ENCODE peak calls at places on chromosome 5, in four cellular contexts. One of them, this sample, is unnamed.

GRCh38 chr5:122680623-122681350 is 94.1 kb upstream of the SNX2 start:
- DNase-seq in K562: no peak
- DNase-seq in GM12878: no peak
- DNase-seq in HL-60: no peak
- DNase-seq in this sample: no peak

GRCh38 chr5:9408964-9409363 is 136.9 kb downstream of the SEMA5A start:
- DNase-seq in HL-60: no peak
- DNase-seq in K562: no peak
- DNase-seq in GM12878: no peak
- DNase-seq in this sample: no peak

GRCh38 chr5:159965031-159965837 is 43.7 kb upstream of the TTC1 start:
- DNase-seq in HL-60: no peak
- DNase-seq in GM12878: no peak
- DNase-seq in K562: peak; percentile 43
- DNase-seq in this sample: no peak

GRCh38 chr5:115751176-115751575 is 65.3 kb downstream of the CDO1 start:
- DNase-seq in K562: no peak
- DNase-seq in GM12878: no peak
- DNase-seq in HL-60: no peak
- DNase-seq in this sample: no peak

GRCh38 chr5:171299851-171300250 is 9.2 kb upstream of the TLX3 start:
- DNase-seq in K562: no peak
- DNase-seq in GM12878: no peak
- DNase-seq in HL-60: no peak
- DNase-seq in this sample: no peak

GRCh38 chr5:135560858-135561257 is 17.9 kb downstream of the CXCL14 start:
- DNase-seq in GM12878: peak; percentile 21
- DNase-seq in HL-60: peak; percentile 35
- DNase-seq in K562: peak; percentile 85
- DNase-seq in this sample: peak; percentile 67

GRCh38 chr5:142537938-142538337 is 148.0 kb downstream of the FGF1 start:
- DNase-seq in GM12878: no peak
- DNase-seq in K562: no peak
- DNase-seq in HL-60: peak; percentile 7
- DNase-seq in this sample: no peak

GRCh38 chr5:167284491-167284890 is 1007.0 kb upstream of the WWC1 start:
- DNase-seq in K562: no peak
- DNase-seq in HL-60: no peak
- DNase-seq in GM12878: no peak
- DNase-seq in this sample: no peak

GRCh38 chr5:26543987-26544386 is 494.4 kb downstream of the CDH9 start:
- DNase-seq in K562: no peak
- DNase-seq in GM12878: no peak
- DNase-seq in HL-60: no peak
- DNase-seq in this sample: no peak

GRCh38 chr5:32232441-32233219 is 58.5 kb upstream of the GOLPH3 start:
- DNase-seq in HL-60: peak; percentile 49
- DNase-seq in GM12878: peak; percentile 19
- DNase-seq in K562: peak; percentile 71
- DNase-seq in this sample: peak; percentile 57

GRCh38 chr5:136375920-136376319 is 10.6 kb upstream of the TRPC7 start:
- DNase-seq in GM12878: no peak
- DNase-seq in K562: no peak
- DNase-seq in HL-60: no peak
- DNase-seq in this sample: no peak

GRCh38 chr5:126808619-126809018 is 31.7 kb downstream of the LMNB1 start:
- DNase-seq in K562: peak; percentile 24
- DNase-seq in GM12878: no peak
- DNase-seq in HL-60: no peak
- DNase-seq in this sample: no peak

GRCh38 chr5:10023494-10023893 is 226.2 kb downstream of the ATPSCKMT start:
- DNase-seq in HL-60: no peak
- DNase-seq in K562: no peak
- DNase-seq in GM12878: no peak
- DNase-seq in this sample: no peak

GRCh38 chr5:84272776-84273516 is 111.7 kb downstream of the EDIL3 start:
- DNase-seq in GM12878: no peak
- DNase-seq in K562: no peak
- DNase-seq in HL-60: no peak
- DNase-seq in this sample: no peak

GRCh38 chr5:78273436-78273835 is 21.1 kb downstream of the AP3B1 start:
- DNase-seq in GM12878: no peak
- DNase-seq in HL-60: no peak
- DNase-seq in K562: no peak
- DNase-seq in this sample: no peak

GRCh38 chr5:175378444-175379028 is 65.4 kb downstream of the DRD1 start:
- DNase-seq in GM12878: no peak
- DNase-seq in HL-60: no peak
- DNase-seq in K562: no peak
- DNase-seq in this sample: no peak

GRCh38 chr5:168227973-168228615 is 63.4 kb upstream of the WWC1 start:
- DNase-seq in HL-60: no peak
- DNase-seq in K562: no peak
- DNase-seq in GM12878: peak; percentile 64
- DNase-seq in this sample: no peak

GRCh38 chr5:57955506-57955905 is 472.9 kb upstream of the ACTBL2 start:
- DNase-seq in GM12878: no peak
- DNase-seq in HL-60: no peak
- DNase-seq in K562: peak; percentile 6
- DNase-seq in this sample: no peak

GRCh38 chr5:144697847-144698262 is 527.2 kb downstream of the KCTD16 start:
- DNase-seq in K562: no peak
- DNase-seq in GM12878: no peak
- DNase-seq in HL-60: no peak
- DNase-seq in this sample: no peak

GRCh38 chr5:89595065-89595464 is 712.1 kb upstream of the MEF2C start:
- DNase-seq in HL-60: no peak
- DNase-seq in GM12878: no peak
- DNase-seq in K562: no peak
- DNase-seq in this sample: no peak

GRCh38 chr5:125326114-125326513 is 579.7 kb upstream of the ZNF608 start:
- DNase-seq in K562: peak; percentile 1
- DNase-seq in HL-60: no peak
- DNase-seq in GM12878: no peak
- DNase-seq in this sample: no peak

DNA sequence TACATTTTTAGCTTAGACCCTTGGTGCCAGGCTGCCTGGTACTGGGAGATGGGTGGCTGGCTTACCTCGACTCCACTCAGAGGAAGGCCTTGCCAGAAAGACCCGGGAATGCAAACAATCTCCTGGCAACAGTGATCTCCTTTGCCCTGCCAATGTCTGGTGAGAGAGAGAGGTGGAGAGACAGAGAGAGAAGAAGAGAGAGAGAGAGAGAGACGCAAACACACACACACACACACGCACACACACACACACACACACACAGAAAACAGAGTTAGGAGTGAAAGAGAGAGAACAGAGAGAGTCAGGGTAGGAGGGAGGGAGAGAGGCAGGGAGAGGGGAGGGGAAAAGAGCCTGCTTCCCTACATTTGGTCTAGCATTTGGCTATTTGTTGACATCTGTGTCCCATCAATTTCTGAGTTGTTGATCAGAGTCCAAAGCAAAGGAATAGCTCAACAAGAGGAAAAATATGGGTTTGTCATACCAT is 181.6 kb upstream of the MAP1B start:
- DNase-seq in GM12878: no peak
- DNase-seq in K562: no peak
- DNase-seq in HL-60: no peak
- DNase-seq in this sample: no peak
- TF ChIP-seq SPI1 in GM12878: no peak
- TF ChIP-seq SPI1 in K562: no peak
- TF ChIP-seq SPI1 in HL-60: no peak
- TF ChIP-seq SPI1 in this sample: no peak

GRCh38 chr5:91033370-91033769 is 349.7 kb downstream of the ARRDC3 start:
- DNase-seq in GM12878: no peak
- DNase-seq in K562: no peak
- DNase-seq in HL-60: no peak
- DNase-seq in this sample: no peak
- TF ChIP-seq SPI1 in GM12878: no peak
- TF ChIP-seq SPI1 in K562: no peak
- TF ChIP-seq SPI1 in HL-60: no peak
- TF ChIP-seq SPI1 in this sample: no peak

GRCh38 chr5:134148316-134148715 is 28.4 kb downstream of the SKP1 start:
- DNase-seq in GM12878: no peak
- DNase-seq in HL-60: no peak
- DNase-seq in K562: no peak
- DNase-seq in this sample: no peak
- TF ChIP-seq SPI1 in GM12878: no peak
- TF ChIP-seq SPI1 in HL-60: no peak
- TF ChIP-seq SPI1 in K562: no peak
- TF ChIP-seq SPI1 in this sample: no peak

GRCh38 chr5:6717687-6718086 is 4.5 kb downstream of the TENT4A start:
- DNase-seq in GM12878: no peak
- DNase-seq in HL-60: no peak
- DNase-seq in K562: no peak
- DNase-seq in this sample: no peak

GRCh38 chr5:6715758-6716633 is 2.8 kb downstream of the TENT4A start:
- DNase-seq in GM12878: no peak
- DNase-seq in K562: no peak
- DNase-seq in HL-60: no peak
- DNase-seq in this sample: no peak

GRCh38 chr5:6717247-6717646 is 4.0 kb downstream of the TENT4A start:
- DNase-seq in HL-60: no peak
- DNase-seq in K562: no peak
- DNase-seq in GM12878: no peak
- DNase-seq in this sample: no peak

GRCh38 chr5:6715271-6715670 is 2.0 kb downstream of the TENT4A start:
- DNase-seq in HL-60: no peak
- DNase-seq in GM12878: no peak
- DNase-seq in K562: no peak
- DNase-seq in this sample: no peak

GRCh38 chr5:6716634-6717149 is 3.5 kb downstream of the TENT4A start:
- DNase-seq in GM12878: no peak
- DNase-seq in HL-60: no peak
- DNase-seq in K562: no peak
- DNase-seq in this sample: no peak
- TF ChIP-seq SPI1 in GM12878: no peak
- TF ChIP-seq SPI1 in HL-60: no peak
- TF ChIP-seq SPI1 in K562: no peak
- TF ChIP-seq SPI1 in this sample: no peak